ENCODE peak calls at places on chromosomes 11 and 22, in six cellular contexts. One of them, this sample, is unnamed.

GRCh38 chr22:50546326-50547230 is 879 bp downstream of the KLHDC7B start:
- DNase-seq in foreskin fibroblast: no peak
- DNase-seq in G401: no peak
- DNase-seq in T47D: no peak
- DNase-seq in NAMALWA: no peak
- DNase-seq in posterior cingulate gyrus: no peak
- DNase-seq in this sample: no peak

GRCh38 chr22:46399625-46400024 is 64.1 kb downstream of the TRMU start:
- DNase-seq in foreskin fibroblast: no peak
- DNase-seq in G401: no peak
- DNase-seq in T47D: no peak
- DNase-seq in NAMALWA: no peak
- DNase-seq in posterior cingulate gyrus: no peak
- DNase-seq in this sample: no peak

GRCh38 chr11:88535916-88536547 is 198.5 kb upstream of the CTSC start:
- DNase-seq in foreskin fibroblast: peak
- DNase-seq in G401: no peak
- DNase-seq in T47D: no peak
- DNase-seq in NAMALWA: no peak
- DNase-seq in posterior cingulate gyrus: no peak
- DNase-seq in this sample: peak

GRCh38 chr11:75031224-75031753 is 42.6 kb downstream of the NEU3 start:
- DNase-seq in foreskin fibroblast: peak
- DNase-seq in G401: no peak
- DNase-seq in T47D: no peak
- DNase-seq in NAMALWA: no peak
- DNase-seq in posterior cingulate gyrus: no peak
- DNase-seq in this sample: peak

GRCh38 chr11:11968511-11969280 is 39.7 kb downstream of the DKK3 start:
- DNase-seq in foreskin fibroblast: peak
- DNase-seq in G401: peak
- DNase-seq in T47D: no peak
- DNase-seq in NAMALWA: no peak
- DNase-seq in posterior cingulate gyrus: no peak
- DNase-seq in this sample: no peak

GRCh38 chr11:112355726-112356125 is 95.1 kb upstream of the PLET1 start:
- DNase-seq in foreskin fibroblast: no peak
- DNase-seq in G401: peak
- DNase-seq in T47D: no peak
- DNase-seq in NAMALWA: peak
- DNase-seq in posterior cingulate gyrus: no peak
- DNase-seq in this sample: peak

GRCh38 chr11:65660038-65660437 is 2.7 kb downstream of the RELA start:
- DNase-seq in foreskin fibroblast: no peak
- DNase-seq in G401: no peak
- DNase-seq in T47D: no peak
- DNase-seq in NAMALWA: no peak
- DNase-seq in posterior cingulate gyrus: no peak
- DNase-seq in this sample: no peak

GRCh38 chr11:57639321-57640067 is 10.2 kb downstream of the YPEL4 start:
- DNase-seq in foreskin fibroblast: no peak
- DNase-seq in G401: peak
- DNase-seq in T47D: no peak
- DNase-seq in NAMALWA: no peak
- DNase-seq in posterior cingulate gyrus: no peak
- DNase-seq in this sample: peak

GRCh38 chr11:34318111-34319037 is 39.4 kb downstream of the ABTB2 start:
- DNase-seq in foreskin fibroblast: peak
- DNase-seq in G401: no peak
- DNase-seq in T47D: no peak
- DNase-seq in NAMALWA: no peak
- DNase-seq in posterior cingulate gyrus: no peak
- DNase-seq in this sample: no peak

GRCh38 chr11:117870176-117870952 is 6.1 kb downstream of the FXYD6 start:
- DNase-seq in foreskin fibroblast: no peak
- DNase-seq in G401: peak
- DNase-seq in T47D: no peak
- DNase-seq in NAMALWA: no peak
- DNase-seq in posterior cingulate gyrus: no peak
- DNase-seq in this sample: no peak

GRCh38 chr11:46658259-46658658 is 40.9 kb downstream of the ATG13 start:
- DNase-seq in foreskin fibroblast: peak
- DNase-seq in G401: no peak
- DNase-seq in T47D: no peak
- DNase-seq in NAMALWA: no peak
- DNase-seq in posterior cingulate gyrus: no peak
- DNase-seq in this sample: no peak

GRCh38 chr11:10654211-10655150 is 39.1 kb downstream of the IRAG1 start:
- DNase-seq in foreskin fibroblast: peak
- DNase-seq in G401: peak
- DNase-seq in T47D: no peak
- DNase-seq in NAMALWA: peak
- DNase-seq in posterior cingulate gyrus: no peak
- DNase-seq in this sample: peak

GRCh38 chr11:104043678-104044239 is 7.3 kb downstream of the DDI1 start:
- DNase-seq in foreskin fibroblast: peak
- DNase-seq in G401: no peak
- DNase-seq in T47D: no peak
- DNase-seq in NAMALWA: no peak
- DNase-seq in posterior cingulate gyrus: no peak
- DNase-seq in this sample: no peak

GRCh38 chr11:8329961-8330361 is 66.3 kb upstream of the LMO1 start:
- DNase-seq in foreskin fibroblast: no peak
- DNase-seq in G401: no peak
- DNase-seq in T47D: no peak
- DNase-seq in NAMALWA: no peak
- DNase-seq in posterior cingulate gyrus: no peak
- DNase-seq in this sample: no peak

GRCh38 chr11:57131080-57131790 is 50.5 kb upstream of the LRRC55 start:
- DNase-seq in foreskin fibroblast: peak
- DNase-seq in G401: no peak
- DNase-seq in T47D: no peak
- DNase-seq in NAMALWA: peak
- DNase-seq in posterior cingulate gyrus: no peak
- DNase-seq in this sample: peak

GRCh38 chr22:40120783-40121182 is 56.9 kb upstream of the TNRC6B start:
- DNase-seq in foreskin fibroblast: peak
- DNase-seq in G401: no peak
- DNase-seq in T47D: no peak
- DNase-seq in NAMALWA: no peak
- DNase-seq in posterior cingulate gyrus: no peak
- DNase-seq in this sample: no peak

GRCh38 chr11:77542296-77542695 is 47.5 kb upstream of the AQP11 start:
- DNase-seq in foreskin fibroblast: peak
- DNase-seq in G401: no peak
- DNase-seq in T47D: no peak
- DNase-seq in NAMALWA: no peak
- DNase-seq in posterior cingulate gyrus: no peak
- DNase-seq in this sample: no peak

GRCh38 chr11:108938604-108939003 is 273.7 kb downstream of the DDX10 start:
- DNase-seq in foreskin fibroblast: peak
- DNase-seq in G401: no peak
- DNase-seq in T47D: no peak
- DNase-seq in NAMALWA: no peak
- DNase-seq in posterior cingulate gyrus: no peak
- DNase-seq in this sample: no peak

GRCh38 chr11:19872526-19873135 is 160.0 kb downstream of the NAV2 start:
- DNase-seq in foreskin fibroblast: no peak
- DNase-seq in G401: peak
- DNase-seq in T47D: no peak
- DNase-seq in NAMALWA: no peak
- DNase-seq in posterior cingulate gyrus: no peak
- DNase-seq in this sample: no peak

GRCh38 chr11:116929393-116930090 is 92.1 kb upstream of the APOA1 start:
- DNase-seq in foreskin fibroblast: no peak
- DNase-seq in G401: no peak
- DNase-seq in T47D: no peak
- DNase-seq in NAMALWA: peak
- DNase-seq in posterior cingulate gyrus: no peak
- DNase-seq in this sample: peak